ENCODE peak calls at places on chromosomes 6 and 20, in seven cellular contexts. L, C, A, D, E, G and Z are unnamed samples.
A peak's percentile ranks its signal among the peaks of the same experiment; 100 is the strongest.

GRCh38 chr6:1263850-1264377 is 48.0 kb upstream of the FOXQ1 start:
- DNase-seq in L (no peak), C (no peak), A (no peak), D (no peak), E (no peak), G (no peak), Z (no peak)

GRCh38 chr6:24431045-24431451 is 28.3 kb downstream of the MRS2 start:
- DNase-seq in L (no peak), C (no peak), A (peak; percentile 33), D (peak; percentile 65), E (peak; percentile 9), G (peak; percentile 54), Z (no peak)

GRCh38 chr20:38706482-38706881 is 17.8 kb upstream of the SLC32A1 start:
- DNase-seq in L (peak; percentile 38), C (no peak), A (no peak), D (no peak), E (no peak), G (no peak), Z (no peak)

GRCh38 chr6:56840467-56841371 is 114.2 kb upstream of the BEND6 start:
- DNase-seq in L (no peak), C (no peak), A (no peak), D (peak; percentile 86), E (no peak), G (no peak), Z (no peak)

GRCh38 chr20:41734506-41734945 is 116.3 kb upstream of the CHD6 start:
- DNase-seq in L (no peak), C (no peak), A (peak; percentile 50), D (peak; percentile 55), E (peak; percentile 24), G (peak; percentile 52), Z (peak; percentile 19)

GRCh38 chr6:75116946-75117345 is 88.9 kb downstream of the COL12A1 start:
- DNase-seq in L (no peak), C (no peak), A (no peak), D (no peak), E (no peak), G (no peak), Z (no peak)

GRCh38 chr6:153048631-153049030 is 46.1 kb upstream of the MTRF1L start:
- DNase-seq in L (no peak), C (no peak), A (no peak), D (no peak), E (no peak), G (no peak), Z (no peak)

GRCh38 chr20:45987108-45987780 is 15.2 kb upstream of the ZNF335 start:
- DNase-seq in L (no peak), C (no peak), A (peak; percentile 86), D (peak; percentile 73), E (peak; percentile 43), G (peak; percentile 84), Z (peak; percentile 50)

GRCh38 chr6:16999486-17000436 is 102.1 kb upstream of the STMND1 start:
- DNase-seq in L (no peak), C (no peak), A (no peak), D (peak; percentile 92), E (no peak), G (no peak), Z (no peak)

GRCh38 chr20:13009682-13010406 is 1.1 kb downstream of the SPTLC3 start:
- DNase-seq in L (no peak), C (peak; percentile 49), A (no peak), D (peak; percentile 94), E (peak; percentile 69), G (no peak), Z (peak; percentile 56)

GRCh38 chr6:53049389-53049788 is 15.8 kb upstream of the FBXO9 start:
- DNase-seq in L (no peak), C (no peak), A (no peak), D (no peak), E (no peak), G (peak; percentile 78), Z (no peak)

GRCh38 chr6:56521988-56522387 is 120.7 kb downstream of the DST start:
- DNase-seq in L (no peak), C (no peak), A (no peak), D (no peak), E (no peak), G (no peak), Z (no peak)

DNA sequence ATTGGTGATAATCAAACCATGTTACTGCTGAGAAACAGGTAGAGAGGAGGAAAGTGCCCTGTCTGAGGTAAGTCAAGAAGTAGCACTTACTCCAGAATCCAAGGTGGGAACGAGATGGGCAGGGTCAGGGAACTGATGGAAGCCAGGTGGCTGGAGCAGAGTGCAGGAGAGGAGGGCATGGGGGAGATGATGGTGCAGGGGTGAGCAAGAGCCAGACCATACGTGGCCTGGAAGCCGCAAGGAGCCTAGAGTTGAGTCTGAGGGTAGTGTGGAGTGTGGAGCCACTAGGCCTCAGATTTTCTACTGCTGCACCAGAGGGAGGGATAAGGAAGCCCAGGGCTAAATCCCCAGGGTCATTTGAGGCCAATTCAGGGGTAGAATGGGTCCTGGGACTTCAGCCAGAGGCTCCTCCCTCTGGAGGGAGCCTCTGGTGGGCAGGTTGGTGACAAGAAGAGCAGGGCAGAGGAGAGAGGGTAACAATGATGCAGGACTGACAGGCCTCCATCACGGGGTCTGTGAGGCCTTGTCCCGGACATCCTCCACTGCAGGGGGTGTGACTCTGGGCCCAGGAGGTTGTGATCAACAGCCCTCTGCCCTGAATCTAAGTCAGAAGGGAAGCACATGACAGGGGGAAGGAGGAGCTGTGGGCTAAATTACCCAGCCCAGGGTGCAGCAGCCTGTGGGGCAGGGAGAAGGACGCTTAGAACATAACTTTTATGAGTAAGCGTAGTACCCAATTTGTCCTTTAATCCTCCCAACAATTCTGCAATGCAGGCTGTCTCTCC is 28.7 kb downstream of the COX4I2 start:
- DNase-seq in L (peak; percentile 82), C (no peak), A (no peak), D (no peak), E (peak; percentile 65), G (no peak), Z (no peak)
- H3K4me1 ChIP-seq in L (peaks cover 92% of the 10 kb centered on the region), C (peaks cover 4% of the 10 kb centered on the region), A (peaks cover 91% of the 10 kb centered on the region), D (peaks cover 9% of the 10 kb centered on the region), E (peaks cover 52% of the 10 kb centered on the region), G (peaks cover 14% of the 10 kb centered on the region), Z (peaks cover 66% of the 10 kb centered on the region)

GRCh38 chr20:49293122-49293521 is 15.3 kb upstream of the ZNFX1 start:
- DNase-seq in L (no peak), C (no peak), A (no peak), D (no peak), E (no peak), G (no peak), Z (no peak)
- H3K27ac ChIP-seq in L (no peak overlapping the region), C (no peak overlapping the region), A (no peak overlapping the region), D (no peak overlapping the region), E (no peak overlapping the region), G (no peak overlapping the region), Z (no peak overlapping the region)

DNA sequence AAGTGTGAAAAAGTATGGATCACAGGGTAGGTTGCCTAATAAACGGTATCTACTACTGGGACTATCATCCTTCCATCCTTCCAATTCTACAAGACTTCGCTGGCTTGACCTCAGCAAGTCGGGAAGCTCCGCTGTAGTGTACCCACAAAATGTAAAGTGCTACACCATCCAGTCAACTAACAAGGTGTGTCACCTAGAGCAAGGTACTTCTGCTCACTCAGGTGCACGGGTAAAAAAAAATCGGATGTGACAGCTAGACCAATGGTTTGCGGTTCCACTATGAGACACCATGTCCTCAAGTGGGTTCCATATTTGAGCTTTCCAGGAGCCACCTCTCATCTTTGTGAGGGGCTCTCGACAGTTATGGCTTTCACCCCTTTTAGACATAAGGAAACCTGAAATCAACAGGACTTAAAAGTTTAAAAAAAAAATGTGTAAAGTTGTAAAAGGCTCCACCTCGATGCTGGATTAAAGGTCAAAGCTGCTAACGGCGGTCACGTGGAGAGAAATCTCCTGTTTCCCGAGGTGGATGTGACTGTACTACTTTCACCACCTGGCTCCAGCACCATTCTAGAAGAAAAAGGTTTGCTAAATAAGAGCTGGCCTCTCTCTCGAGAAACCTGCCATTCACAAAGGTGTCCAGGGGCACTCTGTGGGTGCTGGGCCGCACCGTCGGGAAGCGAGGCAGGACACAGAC is 661 bp downstream of the ATP5F1E start:
- DNase-seq in L (no peak), C (no peak), A (no peak), D (no peak), E (no peak), G (no peak), Z (no peak)
- H3K4me1 ChIP-seq in L (peaks cover 50% of the 10 kb centered on the region), C (peaks cover 5% of the 10 kb centered on the region), A (peaks cover 37% of the 10 kb centered on the region), D (peaks cover 46% of the 10 kb centered on the region), E (peaks cover 17% of the 10 kb centered on the region), G (peaks cover 24% of the 10 kb centered on the region), Z (peaks cover 42% of the 10 kb centered on the region)

GRCh38 chr20:44904377-44904776 is 5.5 kb upstream of the PABPC1L start:
- DNase-seq in L (no peak), C (no peak), A (no peak), D (no peak), E (no peak), G (no peak), Z (no peak)
- H3K27ac ChIP-seq in L (no peak overlapping the region), C (no peak overlapping the region), A (no peak overlapping the region), D (no peak overlapping the region), E (no peak overlapping the region), G (no peak overlapping the region), Z (no peak overlapping the region)

DNA sequence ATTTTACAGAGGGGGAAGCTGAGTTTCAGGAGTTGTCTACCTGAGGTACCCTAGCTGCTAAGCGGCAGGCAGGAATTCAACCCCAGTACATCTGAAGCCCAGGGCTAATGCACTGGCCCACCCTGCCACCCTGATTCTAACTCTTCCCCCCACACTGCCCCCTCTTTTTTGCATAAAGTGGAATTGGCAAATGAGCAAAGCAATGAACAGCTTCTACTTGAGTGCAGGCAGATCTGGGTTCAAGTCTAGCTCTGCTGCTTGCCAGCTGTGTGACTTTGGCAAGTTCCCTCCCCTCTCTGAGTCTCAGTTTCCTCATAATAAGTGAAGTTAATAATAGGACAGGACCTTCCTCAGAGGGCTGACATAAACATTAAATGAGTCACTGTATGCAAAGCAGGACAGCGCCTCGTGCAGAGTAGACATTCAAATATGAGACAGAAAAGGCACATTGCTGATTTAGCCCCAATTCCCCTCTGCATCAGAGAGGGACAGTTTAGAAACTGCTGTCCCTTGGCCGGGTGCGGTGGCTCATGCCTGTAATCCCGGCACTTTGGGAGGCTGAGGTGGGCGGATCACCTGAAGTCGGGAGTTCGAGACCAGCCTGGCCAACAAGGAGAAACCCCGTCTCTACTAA is 4.7 kb downstream of the ADA start:
- DNase-seq in L (no peak), C (no peak), A (no peak), D (peak; percentile 77), E (no peak), G (no peak), Z (no peak)
- H3K4me1 ChIP-seq in L (peaks cover 28% of the 10 kb centered on the region), C (peaks cover 9% of the 10 kb centered on the region), A (peaks cover 60% of the 10 kb centered on the region), D (peaks cover 29% of the 10 kb centered on the region), E (peaks cover 31% of the 10 kb centered on the region), G (peaks cover 13% of the 10 kb centered on the region), Z (peaks cover 50% of the 10 kb centered on the region)